ENCODE peak calls at places on chromosomes 7 and 10, in seven cellular contexts. T is adipocyte; O is spleen; F is SJSA1; Q is NCI-H226; Y is central memory CD4-positive, alpha-beta T cell; V is small intestine. Z is an unnamed sample.

GRCh38 chr7:101185258-101185839 is 5.3 kb upstream of the NAT16 start:
- DNase-seq in T (peak), Q (peak), V (peak), F (no peak), O (no peak), Y (no peak), Z (no peak)

GRCh38 chr7:767941-768729 is 41.1 kb upstream of the PRKAR1B start:
- DNase-seq in O (peak), Y (no peak), T (no peak), F (no peak), Q (no peak), V (no peak), Z (no peak)

GRCh38 chr7:50821457-50821977 is 38.8 kb upstream of the GRB10 start:
- DNase-seq in F (peak), Y (no peak), V (peak), Q (no peak), O (no peak), T (peak), Z (no peak)

GRCh38 chr10:17961551-17962422 is 10.1 kb downstream of the SLC39A12 start:
- DNase-seq in V (no peak), Y (no peak), F (no peak), T (no peak), Q (peak), O (no peak), Z (no peak)

GRCh38 chr10:31757374-31757773 is 171.3 kb downstream of the ARHGAP12 start:
- DNase-seq in F (no peak), Q (no peak), Y (no peak), T (no peak), O (no peak), V (no peak), Z (no peak)

GRCh38 chr7:80231719-80232118 is 97.1 kb downstream of the GNAI1 start:
- DNase-seq in Q (peak), Y (no peak), F (no peak), V (no peak), T (peak), O (no peak), Z (no peak)

GRCh38 chr10:11208908-11209809 is 191.5 kb downstream of the CELF2 start:
- DNase-seq in T (no peak), O (no peak), V (no peak), F (no peak), Q (no peak), Y (peak), Z (no peak)

GRCh38 chr7:19508124-19508523 is 200.7 kb downstream of the POLR1F start:
- DNase-seq in O (no peak), V (no peak), F (no peak), Q (no peak), Y (no peak), T (no peak), Z (no peak)

GRCh38 chr10:91596821-91597396 is 36.0 kb downstream of the PPP1R3C start:
- DNase-seq in Q (peak), Y (no peak), O (no peak), T (peak), F (no peak), V (no peak), Z (no peak)

GRCh38 chr7:20598479-20599419 is 16.7 kb upstream of the ABCB5 start:
- DNase-seq in F (peak), O (no peak), T (peak), Q (peak), V (peak), Y (peak), Z (peak)

GRCh38 chr10:49831352-49832040 is 69.4 kb upstream of the OGDHL start:
- DNase-seq in V (no peak), Q (no peak), F (peak), O (no peak), T (peak), Y (no peak), Z (no peak)

GRCh38 chr10:75211007-75211735 is 575 bp downstream of the VDAC2 start:
- DNase-seq in O (no peak), V (peak), F (peak), T (peak), Q (no peak), Y (peak), Z (no peak)

GRCh38 chr7:133082390-133082766 is 488 bp upstream of the CHCHD3 start:
- DNase-seq in Y (no peak), Q (no peak), F (no peak), T (no peak), O (no peak), V (no peak), Z (peak)

GRCh38 chr7:73977626-73978618 is 50.1 kb upstream of the ELN start:
- DNase-seq in Q (no peak), F (no peak), O (peak), Y (no peak), T (no peak), V (peak), Z (no peak)

GRCh38 chr10:128087884-128088695 is 38.1 kb downstream of the MKI67 start:
- DNase-seq in F (no peak), Q (no peak), Y (no peak), O (no peak), T (no peak), V (peak), Z (no peak)

GRCh38 chr10:24920907-24921881 is 31.2 kb downstream of the PRTFDC1 start:
- DNase-seq in O (no peak), V (peak), Q (peak), F (peak), Y (no peak), T (peak), Z (no peak)

GRCh38 chr10:80599424-80599847 is 61.7 kb downstream of the SH2D4B start:
- DNase-seq in F (peak), V (peak), T (peak), Y (no peak), Q (peak), O (peak), Z (peak)

GRCh38 chr7:90251304-90251635 is 6.3 kb downstream of the CFAP69 start:
- DNase-seq in Y (no peak), T (no peak), Q (no peak), F (no peak), V (no peak), O (no peak), Z (no peak)

GRCh38 chr10:93062499-93063216 is 2.1 kb downstream of the CYP26C1 start:
- DNase-seq in O (peak), V (peak), T (peak), F (no peak), Q (no peak), Y (peak), Z (peak)

GRCh38 chr10:49655099-49655498 is 24.4 kb upstream of the C10orf53 start:
- DNase-seq in V (no peak), Q (no peak), Y (no peak), T (no peak), F (no peak), O (no peak), Z (no peak)

GRCh38 chr7:49333180-49333881 is 409.0 kb downstream of the CDC14C start:
- DNase-seq in Q (no peak), T (no peak), V (no peak), Y (no peak), O (no peak), F (no peak), Z (no peak)

GRCh38 chr10:70617798-70618568 is 15.4 kb upstream of the PRF1 start:
- DNase-seq in V (no peak), T (no peak), O (no peak), Q (no peak), F (no peak), Y (no peak), Z (no peak)